ENCODE peak calls at places on chromosome 6, in six cellular contexts. One of them, this sample, is unnamed.

GRCh38 chr6:88670369-88670768 is 293.0 kb downstream of the RNGTT start:
- DNase-seq in NB4: no peak
- DNase-seq in ovary: no peak
- DNase-seq in hepatocyte: no peak
- DNase-seq in AG04449: no peak
- DNase-seq in tibial artery: no peak
- DNase-seq in this sample: no peak

GRCh38 chr6:125802383-125802782 is 11.6 kb downstream of the NCOA7 start:
- DNase-seq in hepatocyte: no peak
- DNase-seq in AG04449: no peak
- DNase-seq in ovary: no peak
- DNase-seq in NB4: no peak
- DNase-seq in tibial artery: no peak
- DNase-seq in this sample: no peak

GRCh38 chr6:116254297-116254724 is 436 bp upstream of the TSPYL4 start:
- DNase-seq in hepatocyte: no peak
- DNase-seq in tibial artery: no peak
- DNase-seq in ovary: no peak
- DNase-seq in AG04449: peak
- DNase-seq in NB4: no peak
- DNase-seq in this sample: no peak

GRCh38 chr6:26311012-26311384 is 54.0 kb upstream of the BTN3A2 start:
- DNase-seq in NB4: peak
- DNase-seq in ovary: peak
- DNase-seq in hepatocyte: no peak
- DNase-seq in AG04449: no peak
- DNase-seq in tibial artery: no peak
- DNase-seq in this sample: no peak

GRCh38 chr6:149938571-149939462 is 3.0 kb upstream of the ULBP2 start:
- DNase-seq in AG04449: no peak
- DNase-seq in tibial artery: peak
- DNase-seq in NB4: no peak
- DNase-seq in ovary: no peak
- DNase-seq in hepatocyte: no peak
- DNase-seq in this sample: no peak

GRCh38 chr6:169826697-169827096 is 75.3 kb downstream of the ERMARD start:
- DNase-seq in NB4: no peak
- DNase-seq in ovary: no peak
- DNase-seq in hepatocyte: no peak
- DNase-seq in AG04449: no peak
- DNase-seq in tibial artery: no peak
- DNase-seq in this sample: no peak

GRCh38 chr6:128807577-128807976 is 75.4 kb upstream of the LAMA2 start:
- DNase-seq in hepatocyte: peak
- DNase-seq in ovary: no peak
- DNase-seq in AG04449: peak
- DNase-seq in tibial artery: no peak
- DNase-seq in NB4: peak
- DNase-seq in this sample: no peak

GRCh38 chr6:41728073-41728936 is 7.1 kb downstream of the TFEB start:
- DNase-seq in ovary: no peak
- DNase-seq in NB4: no peak
- DNase-seq in AG04449: no peak
- DNase-seq in tibial artery: no peak
- DNase-seq in hepatocyte: peak
- DNase-seq in this sample: no peak

GRCh38 chr6:33288141-33288941 is 698 bp downstream of the WDR46 start:
- DNase-seq in AG04449: no peak
- DNase-seq in tibial artery: no peak
- DNase-seq in NB4: no peak
- DNase-seq in hepatocyte: no peak
- DNase-seq in ovary: no peak
- DNase-seq in this sample: no peak

GRCh38 chr6:109794201-109794926 is 103.3 kb downstream of the FIG4 start:
- DNase-seq in NB4: no peak
- DNase-seq in tibial artery: no peak
- DNase-seq in AG04449: no peak
- DNase-seq in ovary: no peak
- DNase-seq in hepatocyte: peak
- DNase-seq in this sample: no peak

GRCh38 chr6:80333342-80333741 is 226.9 kb downstream of the BCKDHB start:
- DNase-seq in ovary: no peak
- DNase-seq in hepatocyte: no peak
- DNase-seq in tibial artery: no peak
- DNase-seq in AG04449: no peak
- DNase-seq in NB4: no peak
- DNase-seq in this sample: no peak

GRCh38 chr6:42337985-42338572 is 113.6 kb downstream of the TRERF1 start:
- DNase-seq in tibial artery: no peak
- DNase-seq in ovary: no peak
- DNase-seq in NB4: peak
- DNase-seq in AG04449: no peak
- DNase-seq in hepatocyte: no peak
- DNase-seq in this sample: no peak

GRCh38 chr6:21891065-21891464 is 297.5 kb downstream of the SOX4 start:
- DNase-seq in ovary: no peak
- DNase-seq in tibial artery: no peak
- DNase-seq in NB4: no peak
- DNase-seq in AG04449: no peak
- DNase-seq in hepatocyte: no peak
- DNase-seq in this sample: no peak

GRCh38 chr6:99590728-99591672 is 15.6 kb upstream of the PRDM13 start:
- DNase-seq in NB4: peak
- DNase-seq in ovary: no peak
- DNase-seq in AG04449: no peak
- DNase-seq in hepatocyte: peak
- DNase-seq in tibial artery: no peak
- DNase-seq in this sample: no peak

GRCh38 chr6:72911463-72912153 is 289.7 kb downstream of the KCNQ5 start:
- DNase-seq in hepatocyte: no peak
- DNase-seq in tibial artery: no peak
- DNase-seq in AG04449: no peak
- DNase-seq in ovary: no peak
- DNase-seq in NB4: peak
- DNase-seq in this sample: no peak
- TF ChIP-seq CTCF in hepatocyte: no peak
- TF ChIP-seq CTCF in tibial artery: no peak
- TF ChIP-seq CTCF in AG04449: no peak
- TF ChIP-seq CTCF in ovary: no peak
- TF ChIP-seq CTCF in NB4: no peak
- TF ChIP-seq CTCF in this sample: no peak

DNA sequence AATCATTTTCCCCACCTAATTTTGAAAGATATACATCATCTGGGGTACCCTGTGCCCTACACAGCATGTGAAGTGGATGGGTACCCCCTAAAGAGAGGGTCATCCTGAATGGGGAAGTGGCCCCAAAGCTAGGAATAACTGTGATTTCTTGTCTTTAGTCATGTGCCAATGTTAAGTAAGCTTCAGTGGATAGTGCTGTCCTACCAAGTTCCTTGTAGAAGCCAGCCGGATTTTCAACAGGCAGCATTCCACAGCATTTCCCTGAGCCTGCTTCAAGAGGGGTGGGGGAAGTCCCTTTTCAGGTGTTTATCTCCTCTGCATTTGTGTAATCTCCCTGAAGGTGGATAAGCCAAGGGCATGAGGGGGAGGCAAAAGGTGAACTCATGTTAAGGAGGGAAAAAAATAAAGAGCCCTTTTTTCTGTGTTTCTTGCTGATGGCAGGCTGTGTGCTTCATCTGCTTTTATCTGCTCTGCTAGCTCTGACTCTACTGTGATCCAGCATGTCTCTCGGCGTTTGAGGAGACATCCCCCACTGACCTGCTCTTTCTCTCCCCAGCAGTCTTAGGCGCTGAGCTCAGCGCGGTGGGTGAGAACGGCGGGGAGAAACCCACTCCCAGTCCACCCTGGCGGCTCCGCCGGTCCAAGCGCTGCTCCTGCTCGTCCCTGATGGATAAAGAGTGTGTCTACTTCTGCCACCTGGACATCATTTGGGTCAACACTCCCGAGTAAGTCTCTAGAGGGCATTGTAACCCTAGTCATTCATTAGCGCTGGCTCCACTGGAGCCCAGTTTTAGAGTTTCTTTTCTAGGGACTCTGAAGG is 1.8 kb downstream of the EDN1 start:
- DNase-seq in ovary: no peak
- DNase-seq in AG04449: no peak
- DNase-seq in tibial artery: no peak
- DNase-seq in NB4: peak
- DNase-seq in hepatocyte: peak
- DNase-seq in this sample: no peak
- TF ChIP-seq CTCF in ovary: no peak
- TF ChIP-seq CTCF in AG04449: peak
- TF ChIP-seq CTCF in tibial artery: no peak
- TF ChIP-seq CTCF in NB4: no peak
- TF ChIP-seq CTCF in hepatocyte: peak
- TF ChIP-seq CTCF in this sample: no peak

GRCh38 chr6:13674533-13675190 is 37.0 kb downstream of the RANBP9 start:
- DNase-seq in AG04449: no peak
- DNase-seq in tibial artery: no peak
- DNase-seq in ovary: no peak
- DNase-seq in hepatocyte: no peak
- DNase-seq in NB4: no peak
- DNase-seq in this sample: no peak

GRCh38 chr6:13671742-13672141 is 39.9 kb downstream of the RANBP9 start:
- DNase-seq in AG04449: no peak
- DNase-seq in hepatocyte: no peak
- DNase-seq in tibial artery: no peak
- DNase-seq in NB4: peak
- DNase-seq in ovary: no peak
- DNase-seq in this sample: no peak

GRCh38 chr6:13673368-13673767 is 38.3 kb downstream of the RANBP9 start:
- DNase-seq in tibial artery: no peak
- DNase-seq in AG04449: no peak
- DNase-seq in NB4: no peak
- DNase-seq in hepatocyte: no peak
- DNase-seq in ovary: no peak
- DNase-seq in this sample: no peak

GRCh38 chr6:13672904-13673303 is 38.7 kb downstream of the RANBP9 start:
- DNase-seq in ovary: no peak
- DNase-seq in AG04449: no peak
- DNase-seq in tibial artery: no peak
- DNase-seq in hepatocyte: no peak
- DNase-seq in NB4: no peak
- DNase-seq in this sample: no peak

DNA sequence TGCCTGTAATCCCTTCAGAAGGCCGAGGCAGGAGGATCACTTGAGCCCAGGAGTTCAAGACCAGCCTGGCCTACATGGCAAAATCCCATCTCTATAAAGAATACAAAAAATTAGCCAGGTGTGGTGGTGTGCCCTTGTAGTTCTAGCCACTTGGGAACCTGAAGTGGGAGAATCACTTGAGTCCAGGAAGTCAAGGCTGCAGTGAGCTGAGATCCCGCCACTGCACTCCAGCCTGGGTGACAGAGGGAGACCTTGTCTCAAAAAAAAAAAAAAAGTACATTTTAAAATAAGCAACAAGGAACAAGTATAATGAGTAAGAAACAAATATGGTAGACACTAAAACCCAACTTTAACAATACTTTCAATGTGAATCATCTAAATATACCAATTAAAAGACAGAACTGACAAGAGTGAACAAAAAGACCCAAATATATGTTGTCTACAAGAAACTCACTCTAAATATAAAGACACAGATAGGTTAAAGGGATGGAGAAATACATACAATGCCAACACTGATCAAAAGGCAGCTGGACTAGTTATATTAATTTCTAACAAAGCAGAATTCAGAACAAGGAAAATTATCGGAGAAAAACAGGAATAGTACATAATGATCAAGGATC is 37.7 kb downstream of the RANBP9 start:
- DNase-seq in NB4: no peak
- DNase-seq in AG04449: no peak
- DNase-seq in tibial artery: no peak
- DNase-seq in hepatocyte: no peak
- DNase-seq in ovary: no peak
- DNase-seq in this sample: no peak
- TF ChIP-seq CTCF in NB4: no peak
- TF ChIP-seq CTCF in AG04449: no peak
- TF ChIP-seq CTCF in tibial artery: no peak
- TF ChIP-seq CTCF in hepatocyte: no peak
- TF ChIP-seq CTCF in ovary: no peak
- TF ChIP-seq CTCF in this sample: no peak

DNA sequence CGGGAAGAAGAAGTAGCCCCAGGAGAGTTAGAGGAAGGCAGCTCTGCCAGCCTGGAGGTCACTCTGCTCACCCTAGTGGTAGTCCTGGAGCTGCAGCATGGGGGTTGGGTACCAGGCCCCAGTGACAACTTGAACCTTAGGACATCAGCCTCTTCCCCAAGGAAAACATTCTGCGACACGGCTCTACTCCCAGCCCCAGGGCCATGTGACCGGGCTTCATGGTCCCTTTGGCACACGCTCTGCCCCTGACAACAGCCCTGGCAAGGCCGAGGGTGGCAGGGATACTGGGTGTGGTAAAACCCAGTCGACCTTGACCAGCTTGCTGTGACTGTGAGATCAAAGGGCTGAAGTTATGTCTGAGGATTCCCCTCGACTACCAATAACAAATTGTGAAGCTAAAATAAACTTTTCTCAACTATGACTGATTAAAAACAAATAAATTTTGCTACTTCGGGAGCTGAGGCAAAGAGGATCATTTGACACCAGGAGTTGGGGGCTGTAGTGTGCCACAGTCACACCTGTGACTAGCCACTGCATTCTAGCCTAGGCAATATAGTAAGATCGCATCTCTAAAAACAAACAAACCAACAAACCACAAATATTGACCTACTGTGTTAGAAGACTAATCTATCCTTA is 24.4 kb upstream of the ARID1B start:
- DNase-seq in AG04449: no peak
- DNase-seq in NB4: peak
- DNase-seq in hepatocyte: no peak
- DNase-seq in ovary: no peak
- DNase-seq in tibial artery: no peak
- DNase-seq in this sample: no peak
- TF ChIP-seq CTCF in AG04449: no peak
- TF ChIP-seq CTCF in NB4: no peak
- TF ChIP-seq CTCF in hepatocyte: no peak
- TF ChIP-seq CTCF in ovary: no peak
- TF ChIP-seq CTCF in tibial artery: peak
- TF ChIP-seq CTCF in this sample: no peak

GRCh38 chr6:168201799-168202198 is 117.8 kb downstream of the DACT2 start:
- DNase-seq in ovary: no peak
- DNase-seq in hepatocyte: no peak
- DNase-seq in tibial artery: no peak
- DNase-seq in NB4: no peak
- DNase-seq in AG04449: no peak
- DNase-seq in this sample: no peak

GRCh38 chr6:168197636-168198301 is 118.8 kb upstream of the FRMD1 start:
- DNase-seq in ovary: no peak
- DNase-seq in NB4: no peak
- DNase-seq in hepatocyte: no peak
- DNase-seq in tibial artery: no peak
- DNase-seq in AG04449: no peak
- DNase-seq in this sample: no peak

GRCh38 chr6:168201383-168201782 is 118.2 kb downstream of the DACT2 start:
- DNase-seq in NB4: no peak
- DNase-seq in ovary: no peak
- DNase-seq in AG04449: no peak
- DNase-seq in tibial artery: no peak
- DNase-seq in hepatocyte: peak
- DNase-seq in this sample: no peak

GRCh38 chr6:168198302-168199180 is 119.5 kb upstream of the FRMD1 start:
- DNase-seq in AG04449: no peak
- DNase-seq in hepatocyte: no peak
- DNase-seq in NB4: no peak
- DNase-seq in ovary: no peak
- DNase-seq in tibial artery: peak
- DNase-seq in this sample: no peak

GRCh38 chr6:168200571-168201134 is 118.9 kb downstream of the DACT2 start:
- DNase-seq in NB4: no peak
- DNase-seq in hepatocyte: no peak
- DNase-seq in ovary: no peak
- DNase-seq in tibial artery: peak
- DNase-seq in AG04449: no peak
- DNase-seq in this sample: no peak
- TF ChIP-seq CTCF in NB4: no peak
- TF ChIP-seq CTCF in hepatocyte: no peak
- TF ChIP-seq CTCF in ovary: no peak
- TF ChIP-seq CTCF in tibial artery: no peak
- TF ChIP-seq CTCF in AG04449: no peak
- TF ChIP-seq CTCF in this sample: no peak